ENCODE peak calls at places on chromosomes 2 and 18, in eight cellular contexts. W is Calu3, L is OCI-LY7, V is tibial artery, E is endothelial cell, J is fibroblast of lung, Q is choroid plexus epithelial cell, N is A549. Y is an unnamed sample.

GRCh38 chr2:588041-588645 is 89.1 kb downstream of the TMEM18 start:
- DNase-seq in W (no peak), L (no peak), V (no peak), E (no peak), J (no peak), Q (no peak), N (no peak), Y (no peak)

GRCh38 chr18:13378150-13378549 is 159.6 kb downstream of the LDLRAD4 start:
- DNase-seq in W (no peak), L (no peak), V (no peak), E (no peak), J (no peak), Q (no peak), N (no peak), Y (no peak)

GRCh38 chr2:232850039-232850438 is 20.0 kb upstream of the SNORC start:
- DNase-seq in W (no peak), L (no peak), V (no peak), E (no peak), J (no peak), Q (peak), N (no peak), Y (no peak)

GRCh38 chr2:237309011-237309410 is 105.0 kb downstream of the COL6A3 start:
- DNase-seq in W (no peak), L (no peak), V (no peak), E (no peak), J (peak), Q (peak), N (no peak), Y (no peak)

GRCh38 chr18:58911766-58912165 is 47.1 kb downstream of the ZNF532 start:
- DNase-seq in W (no peak), L (no peak), V (no peak), E (no peak), J (no peak), Q (peak), N (no peak), Y (no peak)

GRCh38 chr2:34096552-34097171 is 497.6 kb upstream of the FAM98A start:
- DNase-seq in W (peak), L (peak), V (no peak), E (peak), J (peak), Q (peak), N (peak), Y (peak)

GRCh38 chr18:23380001-23380550 is 73.0 kb upstream of the RIOK3 start:
- DNase-seq in W (peak), L (no peak), V (no peak), E (no peak), J (no peak), Q (peak), N (peak), Y (no peak)

GRCh38 chr2:101520246-101520645 is 45.3 kb upstream of the RFX8 start:
- DNase-seq in W (no peak), L (no peak), V (no peak), E (peak), J (peak), Q (peak), N (no peak), Y (peak)

GRCh38 chr2:202019689-202020450 is 13.8 kb upstream of the FZD7 start:
- DNase-seq in W (no peak), L (no peak), V (no peak), E (no peak), J (peak), Q (peak), N (no peak), Y (no peak)

GRCh38 chr18:5196253-5197031 is 615 bp downstream of the AKAIN1 start:
- DNase-seq in W (no peak), L (no peak), V (no peak), E (peak), J (no peak), Q (no peak), N (no peak), Y (no peak)

GRCh38 chr18:32930695-32931301 is 158.0 kb upstream of the KLHL14 start:
- DNase-seq in W (no peak), L (peak), V (no peak), E (no peak), J (peak), Q (peak), N (peak), Y (peak)

GRCh38 chr2:132645943-132646804 is 23.8 kb downstream of the LYPD1 start:
- DNase-seq in W (no peak), L (peak), V (no peak), E (no peak), J (no peak), Q (no peak), N (no peak), Y (no peak)

GRCh38 chr2:11681722-11682589 is 12.0 kb upstream of the NTSR2 start:
- DNase-seq in W (peak), L (peak), V (peak), E (peak), J (no peak), Q (peak), N (peak), Y (no peak)

GRCh38 chr2:63050916-63051794 is 525 bp downstream of the OTX1 start:
- DNase-seq in W (peak), L (no peak), V (no peak), E (peak), J (no peak), Q (no peak), N (no peak), Y (no peak)

GRCh38 chr2:168241208-168241607 is 6.2 kb downstream of the STK39 start:
- DNase-seq in W (no peak), L (no peak), V (no peak), E (no peak), J (no peak), Q (no peak), N (no peak), Y (no peak)

GRCh38 chr2:63525905-63526304 is 62.4 kb downstream of the WDPCP start:
- DNase-seq in W (no peak), L (no peak), V (no peak), E (no peak), J (no peak), Q (no peak), N (no peak), Y (no peak)

GRCh38 chr2:112938904-112939303 is 27.9 kb downstream of the IL37 start:
- DNase-seq in W (peak), L (no peak), V (no peak), E (no peak), J (no peak), Q (peak), N (no peak), Y (peak)

GRCh38 chr2:236309669-236310029 is 45.4 kb upstream of the ASB18 start:
- DNase-seq in W (peak), L (peak), V (no peak), E (peak), J (no peak), Q (peak), N (peak), Y (no peak)

GRCh38 chr2:8525582-8526402 is 156.1 kb upstream of the ID2 start:
- DNase-seq in W (peak), L (peak), V (peak), E (peak), J (peak), Q (peak), N (no peak), Y (no peak)

GRCh38 chr2:31446848-31447247 is 32.3 kb upstream of the XDH start:
- DNase-seq in W (no peak), L (no peak), V (no peak), E (no peak), J (peak), Q (no peak), N (no peak), Y (peak)

GRCh38 chr2:22361571-22361970 is 1023.4 kb upstream of the KLHL29 start:
- DNase-seq in W (no peak), L (no peak), V (no peak), E (no peak), J (no peak), Q (no peak), N (no peak), Y (no peak)

GRCh38 chr2:22359020-22359672 is 1025.8 kb upstream of the KLHL29 start:
- DNase-seq in W (no peak), L (no peak), V (no peak), E (no peak), J (no peak), Q (no peak), N (no peak), Y (no peak)

GRCh38 chr2:22360735-22361374 is 1024.1 kb upstream of the KLHL29 start:
- DNase-seq in W (no peak), L (no peak), V (no peak), E (no peak), J (no peak), Q (no peak), N (no peak), Y (no peak)

DNA sequence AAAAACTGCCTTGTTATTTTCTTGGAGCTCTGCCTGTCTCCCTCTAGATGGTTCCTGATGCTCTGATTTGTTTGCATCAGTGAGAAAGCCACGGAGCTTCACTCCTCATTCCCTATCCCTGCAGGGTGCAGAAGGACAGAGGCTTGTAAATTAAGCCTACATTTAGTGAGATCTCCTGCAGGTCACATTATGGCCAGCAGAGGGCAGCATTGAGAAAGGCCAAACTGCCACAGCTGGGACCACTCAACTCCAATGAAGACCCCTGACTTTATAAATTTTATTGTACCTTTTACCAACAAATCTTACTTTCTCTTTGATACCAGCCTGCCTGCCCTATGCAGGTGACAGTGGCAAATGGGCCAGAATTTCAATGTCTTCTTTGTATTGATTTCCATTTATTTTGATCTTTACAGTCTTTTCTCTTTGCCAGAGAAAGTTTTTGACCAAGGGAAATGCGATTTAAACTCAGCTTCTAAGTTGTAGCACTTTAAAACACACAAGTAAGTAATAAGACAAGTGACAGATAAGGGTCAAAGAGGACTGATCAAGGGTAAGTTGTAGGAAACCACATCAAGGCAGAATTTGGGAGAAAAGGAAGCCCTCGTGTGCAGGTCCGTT is 1029.1 kb upstream of the KLHL29 start:
- DNase-seq in W (peak), L (peak), V (peak), E (peak), J (peak), Q (peak), N (peak), Y (no peak)
- TF ChIP-seq CTCF in W (peak), L (peak), V (peak), E (peak), J (peak), Q (peak), N (peak), Y (peak)

GRCh38 chr2:193695367-193695766 is 1500.6 kb upstream of the TMEFF2 start:
- DNase-seq in W (peak), L (peak), V (no peak), E (no peak), J (peak), Q (peak), N (no peak), Y (no peak)
- TF ChIP-seq CTCF in W (peak), L (peak), V (no peak), E (no peak), J (no peak), Q (peak), N (peak), Y (peak)

DNA sequence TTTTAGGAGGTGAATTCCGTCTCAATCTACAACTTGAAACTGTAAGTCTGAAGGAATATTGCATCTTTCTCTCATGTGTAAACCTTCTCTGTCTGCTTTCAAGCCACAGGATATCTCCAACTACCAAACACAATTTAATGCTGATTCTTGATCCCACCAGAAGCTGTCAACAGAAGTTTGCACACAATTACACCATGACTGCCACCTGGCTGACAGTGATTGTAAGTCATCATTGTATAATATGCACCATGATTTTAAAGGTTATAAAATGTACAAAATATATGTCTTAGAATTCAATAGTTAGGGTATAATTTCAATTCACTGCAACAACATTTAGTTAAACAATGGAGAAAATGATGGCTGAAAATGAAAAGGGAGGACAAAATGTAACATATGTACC is 18.4 kb downstream of the PREPL start:
- DNase-seq in W (peak), L (peak), V (no peak), E (no peak), J (peak), Q (peak), N (peak), Y (no peak)
- TF ChIP-seq CTCF in W (no peak), L (peak), V (no peak), E (peak), J (no peak), Q (peak), N (peak), Y (peak)

GRCh38 chr2:206230060-206230890 is 44.2 kb upstream of the ZDBF2 start:
- DNase-seq in W (no peak), L (no peak), V (no peak), E (no peak), J (no peak), Q (peak), N (no peak), Y (peak)

GRCh38 chr2:206231669-206232286 is 42.7 kb upstream of the ZDBF2 start:
- DNase-seq in W (no peak), L (no peak), V (no peak), E (no peak), J (no peak), Q (no peak), N (no peak), Y (no peak)

GRCh38 chr2:206229642-206230041 is 44.8 kb upstream of the ZDBF2 start:
- DNase-seq in W (no peak), L (no peak), V (no peak), E (no peak), J (no peak), Q (no peak), N (no peak), Y (no peak)

DNA sequence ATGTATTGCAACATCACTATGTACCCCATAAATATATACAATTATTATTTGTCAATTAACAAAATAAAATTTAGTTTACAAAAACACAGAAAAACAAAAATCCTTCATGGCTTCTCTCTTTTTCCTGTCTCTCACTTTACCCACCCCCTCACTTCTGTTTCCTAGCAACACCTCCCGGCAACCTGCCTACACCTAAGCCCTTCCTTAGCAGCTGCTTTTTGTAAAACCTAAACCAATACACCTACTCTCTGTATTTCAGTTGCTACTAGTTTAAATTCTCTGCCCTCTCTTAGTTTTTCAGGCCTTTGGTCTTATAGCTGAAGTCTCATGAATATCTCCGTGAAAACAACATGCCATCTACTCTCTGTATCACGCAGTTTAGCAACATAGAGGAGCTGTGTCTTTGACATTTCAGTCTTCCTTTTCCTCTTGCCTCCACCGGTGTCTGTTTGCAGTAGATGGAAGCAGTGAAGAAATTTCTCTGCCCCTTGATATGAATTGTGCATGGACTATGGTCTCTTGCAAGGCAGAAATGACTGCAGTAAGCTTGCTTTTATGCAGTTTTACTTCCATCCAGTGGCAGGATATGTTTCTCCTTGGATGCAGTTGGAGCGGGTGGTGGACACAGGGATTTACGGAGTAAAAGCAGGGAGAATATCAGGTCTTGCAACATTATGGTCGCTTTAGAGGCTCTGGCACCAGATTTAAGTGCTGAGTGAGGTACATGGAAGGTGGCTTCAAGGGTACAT is 42.0 kb upstream of the ZDBF2 start:
- DNase-seq in W (no peak), L (no peak), V (no peak), E (no peak), J (no peak), Q (no peak), N (no peak), Y (no peak)
- TF ChIP-seq CTCF in W (no peak), L (no peak), V (no peak), E (no peak), J (no peak), Q (no peak), N (no peak), Y (no peak)

DNA sequence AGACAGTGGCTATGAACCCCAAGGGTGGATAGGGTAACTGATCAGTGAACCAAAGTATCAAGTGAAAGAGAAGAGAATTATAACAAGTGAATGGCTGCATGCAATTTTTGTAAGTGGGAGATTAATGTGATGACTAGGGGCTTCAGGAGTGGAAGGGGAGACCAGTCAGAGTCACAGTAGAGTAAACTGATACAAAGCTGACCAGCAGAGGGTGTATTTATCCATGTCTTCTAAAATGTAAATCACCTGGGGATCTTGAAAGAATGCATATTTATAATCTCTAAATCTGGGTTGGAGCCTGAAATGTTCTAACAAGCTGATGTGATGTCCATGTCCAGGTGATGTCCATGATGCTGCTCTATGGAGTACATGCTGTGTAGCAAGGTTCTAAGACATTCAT is 1351.3 kb upstream of the CHAC2 start:
- DNase-seq in W (no peak), L (peak), V (no peak), E (no peak), J (peak), Q (peak), N (no peak), Y (no peak)
- TF ChIP-seq CTCF in W (no peak), L (peak), V (no peak), E (no peak), J (no peak), Q (peak), N (peak), Y (peak)

GRCh38 chr18:45441110-45441842 is 174.0 kb upstream of the SLC14A2 start:
- DNase-seq in W (peak), L (no peak), V (no peak), E (no peak), J (peak), Q (peak), N (peak), Y (peak)
- TF ChIP-seq CTCF in W (peak), L (peak), V (no peak), E (peak), J (peak), Q (peak), N (peak), Y (peak)